ENCODE peak calls at places on chromosomes 7 and 10, in seven cellular contexts. One of them, this sample, is unnamed.

GRCh38 chr7:26265499-26266075 is 26.1 kb upstream of the SNX10 start:
- DNase-seq in activated CD4-positive, alpha-beta memory T cell treated with anti-CD3 and anti-CD28 coated beads for 36 hours: no peak
- DNase-seq in pons: no peak
- DNase-seq in activated effector memory CD4-positive, alpha-beta T cell treated with anti-CD3 and anti-CD28 coated beads, Interleukin-2, amount 50 U/mL, for 16 hours: no peak
- DNase-seq in activated T-cell treated with anti-CD3 and anti-CD28 coated beads for 1 hour: no peak
- DNase-seq in astrocyte of the cerebellum: no peak
- DNase-seq in stimulated activated CD4-positive, alpha-beta T cell treated with anti-CD3 and anti-CD28 coated beads, Interleukin-15, amount 100 ng/mL, for 1 hour: no peak
- DNase-seq in this sample: no peak

GRCh38 chr10:116779076-116779687 is 36.8 kb upstream of the HSPA12A start:
- DNase-seq in activated T-cell treated with anti-CD3 and anti-CD28 coated beads for 1 hour: no peak
- DNase-seq in pons: no peak
- DNase-seq in astrocyte of the cerebellum: no peak
- DNase-seq in stimulated activated CD4-positive, alpha-beta T cell treated with anti-CD3 and anti-CD28 coated beads, Interleukin-15, amount 100 ng/mL, for 1 hour: no peak
- DNase-seq in activated CD4-positive, alpha-beta memory T cell treated with anti-CD3 and anti-CD28 coated beads for 36 hours: no peak
- DNase-seq in activated effector memory CD4-positive, alpha-beta T cell treated with anti-CD3 and anti-CD28 coated beads, Interleukin-2, amount 50 U/mL, for 16 hours: peak
- DNase-seq in this sample: no peak

GRCh38 chr7:104790440-104790839 is 223.6 kb upstream of the KMT2E start:
- DNase-seq in astrocyte of the cerebellum: no peak
- DNase-seq in activated effector memory CD4-positive, alpha-beta T cell treated with anti-CD3 and anti-CD28 coated beads, Interleukin-2, amount 50 U/mL, for 16 hours: no peak
- DNase-seq in stimulated activated CD4-positive, alpha-beta T cell treated with anti-CD3 and anti-CD28 coated beads, Interleukin-15, amount 100 ng/mL, for 1 hour: no peak
- DNase-seq in pons: no peak
- DNase-seq in activated T-cell treated with anti-CD3 and anti-CD28 coated beads for 1 hour: no peak
- DNase-seq in activated CD4-positive, alpha-beta memory T cell treated with anti-CD3 and anti-CD28 coated beads for 36 hours: no peak
- DNase-seq in this sample: no peak

GRCh38 chr10:119113805-119114732 is 10.2 kb downstream of the DENND10 start:
- DNase-seq in activated CD4-positive, alpha-beta memory T cell treated with anti-CD3 and anti-CD28 coated beads for 36 hours: no peak
- DNase-seq in activated T-cell treated with anti-CD3 and anti-CD28 coated beads for 1 hour: no peak
- DNase-seq in pons: no peak
- DNase-seq in activated effector memory CD4-positive, alpha-beta T cell treated with anti-CD3 and anti-CD28 coated beads, Interleukin-2, amount 50 U/mL, for 16 hours: no peak
- DNase-seq in stimulated activated CD4-positive, alpha-beta T cell treated with anti-CD3 and anti-CD28 coated beads, Interleukin-15, amount 100 ng/mL, for 1 hour: no peak
- DNase-seq in astrocyte of the cerebellum: no peak
- DNase-seq in this sample: no peak

GRCh38 chr7:152709307-152710133 is 33.6 kb upstream of the XRCC2 start:
- DNase-seq in activated effector memory CD4-positive, alpha-beta T cell treated with anti-CD3 and anti-CD28 coated beads, Interleukin-2, amount 50 U/mL, for 16 hours: no peak
- DNase-seq in stimulated activated CD4-positive, alpha-beta T cell treated with anti-CD3 and anti-CD28 coated beads, Interleukin-15, amount 100 ng/mL, for 1 hour: no peak
- DNase-seq in pons: no peak
- DNase-seq in activated T-cell treated with anti-CD3 and anti-CD28 coated beads for 1 hour: no peak
- DNase-seq in activated CD4-positive, alpha-beta memory T cell treated with anti-CD3 and anti-CD28 coated beads for 36 hours: no peak
- DNase-seq in astrocyte of the cerebellum: no peak
- DNase-seq in this sample: no peak

GRCh38 chr7:19024261-19024660 is 93.2 kb downstream of the TWIST1 start:
- DNase-seq in activated CD4-positive, alpha-beta memory T cell treated with anti-CD3 and anti-CD28 coated beads for 36 hours: no peak
- DNase-seq in activated effector memory CD4-positive, alpha-beta T cell treated with anti-CD3 and anti-CD28 coated beads, Interleukin-2, amount 50 U/mL, for 16 hours: no peak
- DNase-seq in pons: no peak
- DNase-seq in activated T-cell treated with anti-CD3 and anti-CD28 coated beads for 1 hour: no peak
- DNase-seq in astrocyte of the cerebellum: peak
- DNase-seq in stimulated activated CD4-positive, alpha-beta T cell treated with anti-CD3 and anti-CD28 coated beads, Interleukin-15, amount 100 ng/mL, for 1 hour: no peak
- DNase-seq in this sample: no peak

GRCh38 chr7:54961391-54961790 is 57.4 kb upstream of the EGFR start:
- DNase-seq in astrocyte of the cerebellum: no peak
- DNase-seq in pons: no peak
- DNase-seq in stimulated activated CD4-positive, alpha-beta T cell treated with anti-CD3 and anti-CD28 coated beads, Interleukin-15, amount 100 ng/mL, for 1 hour: no peak
- DNase-seq in activated T-cell treated with anti-CD3 and anti-CD28 coated beads for 1 hour: no peak
- DNase-seq in activated CD4-positive, alpha-beta memory T cell treated with anti-CD3 and anti-CD28 coated beads for 36 hours: no peak
- DNase-seq in activated effector memory CD4-positive, alpha-beta T cell treated with anti-CD3 and anti-CD28 coated beads, Interleukin-2, amount 50 U/mL, for 16 hours: no peak
- DNase-seq in this sample: no peak

GRCh38 chr10:117005454-117006055 is 568 bp upstream of the SHTN1 start:
- DNase-seq in stimulated activated CD4-positive, alpha-beta T cell treated with anti-CD3 and anti-CD28 coated beads, Interleukin-15, amount 100 ng/mL, for 1 hour: no peak
- DNase-seq in activated CD4-positive, alpha-beta memory T cell treated with anti-CD3 and anti-CD28 coated beads for 36 hours: no peak
- DNase-seq in activated effector memory CD4-positive, alpha-beta T cell treated with anti-CD3 and anti-CD28 coated beads, Interleukin-2, amount 50 U/mL, for 16 hours: no peak
- DNase-seq in activated T-cell treated with anti-CD3 and anti-CD28 coated beads for 1 hour: no peak
- DNase-seq in astrocyte of the cerebellum: no peak
- DNase-seq in pons: no peak
- DNase-seq in this sample: no peak

GRCh38 chr10:4212111-4212635 is 427.2 kb upstream of the KLF6 start:
- DNase-seq in pons: no peak
- DNase-seq in activated T-cell treated with anti-CD3 and anti-CD28 coated beads for 1 hour: no peak
- DNase-seq in astrocyte of the cerebellum: no peak
- DNase-seq in activated CD4-positive, alpha-beta memory T cell treated with anti-CD3 and anti-CD28 coated beads for 36 hours: no peak
- DNase-seq in stimulated activated CD4-positive, alpha-beta T cell treated with anti-CD3 and anti-CD28 coated beads, Interleukin-15, amount 100 ng/mL, for 1 hour: no peak
- DNase-seq in activated effector memory CD4-positive, alpha-beta T cell treated with anti-CD3 and anti-CD28 coated beads, Interleukin-2, amount 50 U/mL, for 16 hours: no peak
- DNase-seq in this sample: no peak

GRCh38 chr10:5698062-5698461 is 13.4 kb downstream of the TASOR2 start:
- DNase-seq in stimulated activated CD4-positive, alpha-beta T cell treated with anti-CD3 and anti-CD28 coated beads, Interleukin-15, amount 100 ng/mL, for 1 hour: no peak
- DNase-seq in pons: no peak
- DNase-seq in astrocyte of the cerebellum: no peak
- DNase-seq in activated CD4-positive, alpha-beta memory T cell treated with anti-CD3 and anti-CD28 coated beads for 36 hours: no peak
- DNase-seq in activated T-cell treated with anti-CD3 and anti-CD28 coated beads for 1 hour: no peak
- DNase-seq in activated effector memory CD4-positive, alpha-beta T cell treated with anti-CD3 and anti-CD28 coated beads, Interleukin-2, amount 50 U/mL, for 16 hours: no peak
- DNase-seq in this sample: no peak

GRCh38 chr10:112343056-112343806 is 30.7 kb upstream of the ACSL5 start:
- DNase-seq in astrocyte of the cerebellum: no peak
- DNase-seq in activated T-cell treated with anti-CD3 and anti-CD28 coated beads for 1 hour: no peak
- DNase-seq in pons: no peak
- DNase-seq in activated CD4-positive, alpha-beta memory T cell treated with anti-CD3 and anti-CD28 coated beads for 36 hours: no peak
- DNase-seq in activated effector memory CD4-positive, alpha-beta T cell treated with anti-CD3 and anti-CD28 coated beads, Interleukin-2, amount 50 U/mL, for 16 hours: no peak
- DNase-seq in stimulated activated CD4-positive, alpha-beta T cell treated with anti-CD3 and anti-CD28 coated beads, Interleukin-15, amount 100 ng/mL, for 1 hour: no peak
- DNase-seq in this sample: no peak

GRCh38 chr10:16822726-16823360 is 5.6 kb upstream of the RSU1 start:
- DNase-seq in pons: no peak
- DNase-seq in activated T-cell treated with anti-CD3 and anti-CD28 coated beads for 1 hour: no peak
- DNase-seq in stimulated activated CD4-positive, alpha-beta T cell treated with anti-CD3 and anti-CD28 coated beads, Interleukin-15, amount 100 ng/mL, for 1 hour: no peak
- DNase-seq in astrocyte of the cerebellum: no peak
- DNase-seq in activated effector memory CD4-positive, alpha-beta T cell treated with anti-CD3 and anti-CD28 coated beads, Interleukin-2, amount 50 U/mL, for 16 hours: no peak
- DNase-seq in activated CD4-positive, alpha-beta memory T cell treated with anti-CD3 and anti-CD28 coated beads for 36 hours: no peak
- DNase-seq in this sample: no peak

GRCh38 chr10:97627731-97628130 is 5.6 kb downstream of the MORN4 start:
- DNase-seq in stimulated activated CD4-positive, alpha-beta T cell treated with anti-CD3 and anti-CD28 coated beads, Interleukin-15, amount 100 ng/mL, for 1 hour: no peak
- DNase-seq in astrocyte of the cerebellum: no peak
- DNase-seq in activated CD4-positive, alpha-beta memory T cell treated with anti-CD3 and anti-CD28 coated beads for 36 hours: no peak
- DNase-seq in activated effector memory CD4-positive, alpha-beta T cell treated with anti-CD3 and anti-CD28 coated beads, Interleukin-2, amount 50 U/mL, for 16 hours: no peak
- DNase-seq in activated T-cell treated with anti-CD3 and anti-CD28 coated beads for 1 hour: no peak
- DNase-seq in pons: no peak
- DNase-seq in this sample: no peak